ENCODE peak calls at places on chromosomes 16 and 17, in eight cellular contexts. J is A549, O is hepatocyte, E is keratinocyte, L is gastrocnemius medialis, F is heart left ventricle, Z is caudate nucleus, H is right cardiac atrium. Q is an unnamed sample.

GRCh38 chr17:17125136-17126084 is 80.7 kb downstream of the PLD6 start:
- DNase-seq in J (no peak), O (no peak), E (no peak), L (no peak), F (peak; percentile 15), Z (peak; percentile 76), H (peak; percentile 22), Q (no peak)

GRCh38 chr17:42233994-42234393 is 39.7 kb upstream of the GHDC start:
- DNase-seq in J (no peak), O (no peak), E (no peak), L (no peak), F (no peak), Z (no peak), H (no peak), Q (no peak)

GRCh38 chr16:1348926-1349325 is 2.8 kb downstream of the TSR3 start:
- DNase-seq in J (no peak), O (no peak), E (no peak), L (no peak), F (no peak), Z (no peak), H (peak; percentile 52), Q (no peak)

GRCh38 chr16:81366316-81366932 is 51.7 kb downstream of the GAN start:
- DNase-seq in J (peak; percentile 67), O (peak; percentile 66), E (no peak), L (no peak), F (no peak), Z (peak; percentile 9), H (no peak), Q (no peak)

GRCh38 chr16:350203-350602 is 2.3 kb downstream of the AXIN1 start:
- DNase-seq in J (no peak), O (no peak), E (no peak), L (no peak), F (no peak), Z (no peak), H (no peak), Q (no peak)

GRCh38 chr16:12017583-12017982 is 41.0 kb downstream of the SNX29 start:
- DNase-seq in J (no peak), O (no peak), E (no peak), L (no peak), F (no peak), Z (no peak), H (no peak), Q (no peak)

GRCh38 chr17:50945779-50946222 is 79.6 kb upstream of the TOB1 start:
- DNase-seq in J (no peak), O (no peak), E (no peak), L (no peak), F (no peak), Z (no peak), H (peak; percentile 35), Q (no peak)

GRCh38 chr17:57410169-57410568 is 153.8 kb downstream of the MSI2 start:
- DNase-seq in J (no peak), O (no peak), E (no peak), L (no peak), F (no peak), Z (no peak), H (no peak), Q (no peak)

GRCh38 chr16:77531741-77532140 is 96.9 kb upstream of the ADAMTS18 start:
- DNase-seq in J (peak; percentile 36), O (peak; percentile 34), E (no peak), L (no peak), F (no peak), Z (no peak), H (no peak), Q (peak; percentile 5)

GRCh38 chr17:1078831-1079561 is 82.1 kb downstream of the TIMM22 start:
- DNase-seq in J (no peak), O (no peak), E (no peak), L (no peak), F (peak; percentile 81), Z (no peak), H (peak; percentile 73), Q (no peak)

GRCh38 chr17:61407211-61407911 is 7.7 kb downstream of the TBX2 start:
- DNase-seq in J (no peak), O (no peak), E (no peak), L (peak; percentile 15), F (peak; percentile 14), Z (no peak), H (no peak), Q (no peak)

GRCh38 chr16:57563487-57563750 is 21.0 kb downstream of the ADGRG5 start:
- DNase-seq in J (no peak), O (no peak), E (no peak), L (no peak), F (no peak), Z (no peak), H (no peak), Q (no peak)

GRCh38 chr17:292531-293382 is 59.9 kb downstream of the RPH3AL start:
- DNase-seq in J (no peak), O (no peak), E (no peak), L (no peak), F (no peak), Z (no peak), H (peak; percentile 39), Q (no peak)

GRCh38 chr17:50192873-50193274 is 8.6 kb downstream of the COL1A1 start:
- DNase-seq in J (no peak), O (no peak), E (no peak), L (no peak), F (no peak), Z (no peak), H (no peak), Q (no peak)

GRCh38 chr16:48495303-48495702 is 110.1 kb upstream of the SIAH1 start:
- DNase-seq in J (no peak), O (no peak), E (no peak), L (no peak), F (no peak), Z (no peak), H (no peak), Q (no peak)

GRCh38 chr16:52114414-52114813 is 432.5 kb downstream of the TOX3 start:
- DNase-seq in J (peak; percentile 7), O (peak; percentile 8), E (no peak), L (no peak), F (no peak), Z (no peak), H (no peak), Q (peak; percentile 12)

GRCh38 chr17:73430848-73431247 is 119.0 kb upstream of the CDC42EP4 start:
- DNase-seq in J (no peak), O (no peak), E (no peak), L (no peak), F (peak; percentile 50), Z (peak; percentile 47), H (no peak), Q (no peak)

DNA sequence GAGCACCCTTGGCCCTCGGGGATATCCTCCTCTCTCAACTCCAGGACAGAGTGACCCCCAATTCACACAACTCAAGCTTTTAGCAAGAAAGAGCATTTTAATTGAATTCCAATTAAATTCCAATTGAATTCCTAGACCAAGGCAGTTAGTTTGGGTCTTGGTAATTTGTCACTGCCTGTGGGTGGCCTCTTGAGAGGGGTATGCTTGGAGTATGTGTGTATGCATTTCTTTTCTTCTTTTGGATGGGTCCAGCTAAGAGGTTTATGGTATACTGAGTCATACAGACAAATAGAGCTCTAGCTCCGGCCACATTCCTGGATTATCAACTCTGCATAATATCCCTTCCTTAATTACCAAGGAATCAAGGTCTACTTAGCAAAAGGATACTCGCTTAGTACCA is 136.7 kb downstream of the PCTP start:
- DNase-seq in J (no peak), O (no peak), E (no peak), L (no peak), F (no peak), Z (no peak), H (no peak), Q (no peak)
- H3K27ac ChIP-seq in J (no peak overlapping the region), O (no peak overlapping the region), E (no peak overlapping the region), L (no peak overlapping the region), F (no peak overlapping the region), Z (no peak overlapping the region), H (no peak overlapping the region), Q (no peak overlapping the region)

GRCh38 chr16:47483616-47484015 is 22.5 kb downstream of the PHKB start:
- DNase-seq in J (no peak), O (no peak), E (no peak), L (no peak), F (no peak), Z (no peak), H (no peak), Q (no peak)

GRCh38 chr16:47490471-47490870 is 29.3 kb downstream of the PHKB start:
- DNase-seq in J (no peak), O (no peak), E (no peak), L (no peak), F (no peak), Z (no peak), H (no peak), Q (no peak)

GRCh38 chr16:47488051-47488450 is 26.9 kb downstream of the PHKB start:
- DNase-seq in J (no peak), O (no peak), E (no peak), L (no peak), F (no peak), Z (no peak), H (no peak), Q (no peak)

GRCh38 chr16:47481698-47482374 is 20.7 kb downstream of the PHKB start:
- DNase-seq in J (no peak), O (no peak), E (no peak), L (no peak), F (no peak), Z (no peak), H (no peak), Q (no peak)

GRCh38 chr16:47486856-47487255 is 25.7 kb downstream of the PHKB start:
- DNase-seq in J (no peak), O (no peak), E (no peak), L (no peak), F (no peak), Z (no peak), H (no peak), Q (no peak)
- H3K27ac ChIP-seq in J (no peak overlapping the region), O (no peak overlapping the region), E (no peak overlapping the region), L (no peak overlapping the region), F (no peak overlapping the region), Z (no peak overlapping the region), H (no peak overlapping the region), Q (no peak overlapping the region)

GRCh38 chr16:22103371-22103890 is 11.1 kb downstream of the VWA3A start:
- DNase-seq in J (no peak), O (no peak), E (no peak), L (no peak), F (no peak), Z (no peak), H (no peak), Q (no peak)
- H3K27ac ChIP-seq in J (no peak overlapping the region), O (no peak overlapping the region), E (no peak overlapping the region), L (no peak overlapping the region), F (no peak overlapping the region), Z (no peak overlapping the region), H (no peak overlapping the region), Q (no peak overlapping the region)

DNA sequence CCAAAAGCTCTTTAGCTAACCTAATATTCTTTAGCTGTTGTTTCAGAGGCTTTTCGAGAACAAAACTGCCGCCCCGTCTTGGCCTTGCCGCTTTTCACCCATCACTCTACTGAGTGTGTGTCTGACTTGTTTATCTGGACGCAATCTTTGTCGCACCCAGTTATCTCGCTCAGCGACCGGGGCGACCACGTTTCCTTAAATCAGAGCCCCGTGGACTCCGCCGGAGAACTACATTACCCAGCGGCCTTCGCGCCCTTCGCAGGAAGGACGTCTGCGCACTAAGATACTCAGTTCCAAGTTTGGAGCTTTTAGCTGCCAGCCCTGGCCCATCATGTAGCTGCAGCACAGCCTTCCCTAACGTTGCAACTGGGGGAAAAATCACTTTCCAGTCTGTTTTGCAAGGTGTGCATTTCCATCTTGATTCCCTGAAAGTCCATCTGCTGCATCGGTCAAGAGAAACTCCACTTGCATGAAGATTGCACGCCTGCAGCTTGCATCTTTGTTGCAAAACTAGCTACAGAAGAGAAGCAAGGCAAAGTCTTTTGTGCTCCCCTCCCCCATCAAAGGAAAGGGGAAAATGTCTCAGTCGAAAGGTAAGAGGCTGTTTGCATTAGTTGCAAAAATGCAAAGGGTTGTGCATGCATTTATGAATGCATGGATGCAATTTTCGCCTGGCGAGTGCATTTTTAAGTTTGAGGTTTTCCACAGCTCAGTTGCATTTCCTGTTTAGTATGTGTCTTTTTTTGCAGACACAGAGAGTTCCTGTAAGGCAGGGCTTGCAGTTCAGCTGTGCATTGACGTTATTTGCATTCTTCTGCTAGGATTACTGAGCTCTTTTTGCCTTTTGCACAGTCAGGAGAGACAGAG is at the start of gene MAP2K6:
- DNase-seq in J (peak; percentile 85), O (peak; percentile 76), E (no peak), L (peak; percentile 83), F (peak; percentile 81), Z (peak; percentile 84), H (peak; percentile 93), Q (no peak)
- H3K27ac ChIP-seq in J (peak within 1 kb of the TSS; percentile 89), O (peak within 1 kb of the TSS; percentile 1), E (no peak within 1 kb of the TSS), L (peak within 1 kb of the TSS; percentile 86), F (peak within 1 kb of the TSS; percentile 58), Z (peak within 1 kb of the TSS; percentile 8), H (no peak within 1 kb of the TSS), Q (no peak within 1 kb of the TSS)

Q was measured in epithelial cell of prostate.